ENCODE peak calls at places on chromosomes 6 and 20, in four cellular contexts. N is IMR-90, X is A549, I is PC-9. H is an unnamed sample.

GRCh38 chr6:41878246-41878645 is 16.9 kb downstream of the USP49 start:
- DNase-seq in N (peak; percentile 68), X (no peak), I (no peak), H (no peak)

GRCh38 chr6:169047345-169047744 is 206.3 kb downstream of the THBS2 start:
- DNase-seq in N (no peak), X (no peak), I (no peak), H (no peak)

GRCh38 chr20:41357424-41358163 is 9.0 kb downstream of the EMILIN3 start:
- DNase-seq in N (no peak), X (no peak), I (no peak), H (no peak)

GRCh38 chr6:139364302-139364981 is 10.0 kb downstream of the CITED2 start:
- DNase-seq in N (peak; percentile 63), X (peak; percentile 23), I (no peak), H (no peak)

GRCh38 chr20:4519530-4519929 is 202.2 kb upstream of the PRND start:
- DNase-seq in N (no peak), X (no peak), I (peak; percentile 7), H (no peak)

GRCh38 chr6:73394577-73395354 is at the start of gene DDX43:
- DNase-seq in N (no peak), X (no peak), I (peak; percentile 83), H (peak; percentile 92)

GRCh38 chr20:31788578-31788977 is 30.6 kb upstream of the MYLK2 start:
- DNase-seq in N (peak; percentile 28), X (peak; percentile 21), I (no peak), H (no peak)

GRCh38 chr6:126773122-126773805 is 345.2 kb upstream of the RSPO3 start:
- DNase-seq in N (no peak), X (no peak), I (no peak), H (no peak)

GRCh38 chr6:53526000-53526399 is 18.9 kb downstream of the GCLC start:
- DNase-seq in N (no peak), X (no peak), I (no peak), H (no peak)

GRCh38 chr6:84773431-84774173 is 9.2 kb upstream of the TBX18 start:
- DNase-seq in N (no peak), X (peak; percentile 21), I (no peak), H (peak; percentile 69)
- H3K4me3 ChIP-seq in N (no peak overlapping the region), X (peak overlapping the region; percentile 53), I (no peak overlapping the region), H (peak overlapping the region; percentile 55)

GRCh38 chr6:21729431-21729830 is 135.9 kb downstream of the SOX4 start:
- DNase-seq in N (no peak), X (no peak), I (no peak), H (no peak)

GRCh38 chr6:21731411-21732031 is 138.0 kb downstream of the SOX4 start:
- DNase-seq in N (peak; percentile 61), X (peak; percentile 45), I (peak; percentile 68), H (no peak)

GRCh38 chr6:21732731-21733130 is 139.2 kb downstream of the SOX4 start:
- DNase-seq in N (no peak), X (no peak), I (no peak), H (no peak)

GRCh38 chr6:21730533-21730932 is 137.0 kb downstream of the SOX4 start:
- DNase-seq in N (no peak), X (no peak), I (no peak), H (no peak)

DNA sequence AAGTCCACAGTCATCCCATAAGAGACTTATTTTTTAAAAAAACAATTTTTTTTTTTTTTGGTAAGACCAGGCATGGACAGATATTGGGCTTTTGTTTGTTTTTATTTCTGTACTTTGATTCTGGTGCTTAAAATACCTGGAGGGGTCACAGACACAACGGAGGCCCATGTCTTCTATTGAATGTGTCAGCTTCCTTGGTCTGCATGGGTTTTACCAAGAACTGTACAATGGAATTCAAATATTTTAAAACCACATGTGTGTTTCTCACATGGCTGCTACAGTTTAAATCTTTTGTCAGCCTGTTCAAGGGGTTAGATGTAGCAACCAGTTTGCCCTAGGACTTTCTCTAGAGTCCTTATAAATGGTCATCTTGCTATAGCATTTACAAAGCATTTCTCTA is 139.8 kb downstream of the SOX4 start:
- DNase-seq in N (peak; percentile 37), X (no peak), I (no peak), H (no peak)
- H3K4me1 ChIP-seq in N (peaks cover 7% of the 10 kb centered on the region), X (peaks cover 50% of the 10 kb centered on the region), I (peaks cover 57% of the 10 kb centered on the region), H (peaks cover 2% of the 10 kb centered on the region)

GRCh38 chr20:24994186-24994465 is 1.6 kb upstream of the APMAP start:
- DNase-seq in N (no peak), X (no peak), I (no peak), H (no peak)

GRCh38 chr20:24991897-24992419 is 593 bp downstream of the APMAP start:
- DNase-seq in N (no peak), X (peak; percentile 28), I (no peak), H (peak; percentile 29)

GRCh38 chr20:24990810-24991252 is 1.7 kb downstream of the APMAP start:
- DNase-seq in N (no peak), X (no peak), I (no peak), H (no peak)

GRCh38 chr20:24993337-24994185 is 1.0 kb upstream of the APMAP start:
- DNase-seq in N (peak; percentile 57), X (peak; percentile 71), I (no peak), H (no peak)

GRCh38 chr20:24992420-24993205 is at the start of gene APMAP:
- DNase-seq in N (peak; percentile 88), X (peak; percentile 97), I (peak; percentile 93), H (peak; percentile 98)
- H3K4me3 ChIP-seq in N (peak within 1 kb of the TSS; percentile 83), X (peak within 1 kb of the TSS; percentile 85), I (peak within 1 kb of the TSS; percentile 71), H (peak within 1 kb of the TSS; percentile 76)

GRCh38 chr6:121302882-121303281 is 31.4 kb downstream of the TBC1D32 start:
- DNase-seq in N (no peak), X (no peak), I (no peak), H (no peak)
- H3K4me1 ChIP-seq in N (no peaks in the 10 kb centered on the region), X (no peaks in the 10 kb centered on the region), I (no peaks in the 10 kb centered on the region), H (no peaks in the 10 kb centered on the region)

DNA sequence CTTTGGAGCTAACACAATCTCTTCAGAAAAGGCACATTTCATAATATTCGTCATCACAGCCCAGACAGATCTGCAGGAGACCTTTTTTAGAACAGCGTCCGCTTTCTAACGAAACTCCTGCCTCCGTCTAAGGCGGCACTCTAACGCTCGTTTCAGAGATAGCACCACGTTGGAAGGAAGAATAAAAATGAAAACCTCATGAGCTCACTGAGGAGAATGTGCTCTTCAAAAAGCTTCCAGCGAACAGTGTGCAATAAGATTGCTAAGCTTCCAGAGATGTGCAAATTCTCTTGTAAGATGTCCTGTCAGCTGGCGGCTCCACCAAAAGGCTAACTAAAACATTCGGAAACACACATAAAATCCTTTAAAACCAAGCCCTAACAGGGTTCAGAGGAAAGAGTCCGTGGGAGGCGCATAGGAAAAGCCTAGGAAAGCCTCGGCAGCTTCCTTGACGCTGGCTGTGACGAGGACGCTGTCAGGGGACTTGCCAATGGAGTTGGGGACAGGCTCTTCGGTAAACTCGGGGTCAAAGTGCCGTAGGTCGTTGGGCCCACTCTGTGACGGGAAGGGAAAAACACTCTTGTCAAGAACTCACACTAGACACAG is 117.6 kb upstream of the SLC2A12 start:
- DNase-seq in N (peak; percentile 32), X (no peak), I (no peak), H (no peak)
- H3K4me3 ChIP-seq in N (peak overlapping the region; percentile 35), X (peak overlapping the region; percentile 81), I (no peak overlapping the region), H (peak overlapping the region; percentile 86)

GRCh38 chr6:163707385-163708355 is 293.2 kb downstream of the QKI start:
- DNase-seq in N (no peak), X (no peak), I (no peak), H (no peak)
- H3K4me1 ChIP-seq in N (peaks cover 1% of the 10 kb centered on the region), X (no peaks in the 10 kb centered on the region), I (no peaks in the 10 kb centered on the region), H (peaks cover 32% of the 10 kb centered on the region)

GRCh38 chr20:63574829-63575720 is 1.0 kb upstream of the HELZ2 start:
- DNase-seq in N (peak; percentile 24), X (no peak), I (no peak), H (no peak)
- H3K4me3 ChIP-seq in N (no peak overlapping the region), X (no peak overlapping the region), I (no peak overlapping the region), H (no peak overlapping the region)

GRCh38 chr20:51129201-51129671 is 106.3 kb upstream of the KCNG1 start:
- DNase-seq in N (no peak), X (no peak), I (no peak), H (no peak)
- H3K4me1 ChIP-seq in N (peaks cover 13% of the 10 kb centered on the region), X (peaks cover 17% of the 10 kb centered on the region), I (peaks cover 42% of the 10 kb centered on the region), H (no peaks in the 10 kb centered on the region)